ENCODE peak calls at places on chromosomes 12 and 14, in four cellular contexts. P, I, F and S are unnamed samples.
A peak's percentile ranks its signal among the peaks of the same experiment; 100 is the strongest.

GRCh38 chr14:59439256-59440015 is 25.7 kb downstream of the GPR135 start:
- DNase-seq in I (no peak), P (no peak), F (no peak), S (no peak)

GRCh38 chr12:131959641-131960589 is 10.2 kb downstream of the EP400 start:
- DNase-seq in P (no peak), F (no peak), I (no peak), S (no peak)

GRCh38 chr14:104110491-104111209 is 25.1 kb downstream of the ASPG start:
- DNase-seq in F (no peak), P (no peak), I (no peak), S (no peak)

GRCh38 chr12:30967026-30967425 is 40.5 kb downstream of the TSPAN11 start:
- DNase-seq in I (no peak), F (no peak), P (no peak), S (no peak)

GRCh38 chr14:93039649-93040315 is 75.9 kb downstream of the ITPK1 start:
- DNase-seq in F (no peak), P (no peak), I (no peak), S (no peak)

GRCh38 chr12:70971395-70971794 is 50.9 kb upstream of the PTPRR start:
- DNase-seq in I (no peak), P (no peak), F (no peak), S (no peak)

GRCh38 chr12:19125325-19125724 is 4.2 kb upstream of the PLEKHA5 start:
- DNase-seq in P (no peak), I (no peak), F (no peak), S (no peak)

GRCh38 chr14:68384881-68385280 is 408.0 kb downstream of the ZFP36L1 start:
- DNase-seq in I (no peak), F (no peak), P (no peak), S (no peak)

GRCh38 chr12:131536766-131537165 is 174.1 kb upstream of the SFSWAP start:
- DNase-seq in F (no peak), I (no peak), P (no peak), S (no peak)

GRCh38 chr14:91410781-91411536 is 6.7 kb downstream of the CCDC88C start:
- DNase-seq in I (no peak), P (no peak), F (no peak), S (no peak)

GRCh38 chr14:101128478-101129450 is 225.2 kb upstream of the RTL1 start:
- DNase-seq in F (peak; percentile 25), I (no peak), P (no peak), S (no peak)

DNA sequence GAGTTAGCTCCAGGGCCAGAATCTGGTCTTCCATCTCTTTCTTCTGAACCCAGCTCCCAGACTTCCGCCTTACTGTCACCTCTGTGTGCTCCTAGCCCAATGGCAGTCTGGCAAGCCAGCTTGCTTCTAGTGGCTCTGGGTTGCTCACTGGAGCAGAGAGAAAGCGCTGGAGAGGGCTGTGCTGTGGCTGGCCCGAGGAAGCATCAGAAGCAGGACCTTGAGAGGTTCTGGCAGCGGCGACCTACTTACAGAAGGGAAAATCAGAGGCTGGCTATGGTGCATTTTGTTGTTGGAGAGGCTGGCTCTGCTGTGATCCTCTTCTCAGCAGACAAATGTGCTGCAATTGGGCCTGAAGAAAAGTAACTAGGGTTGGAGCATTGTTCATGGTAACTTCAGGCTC is 28.6 kb downstream of the KCNA5 start:
- DNase-seq in I (no peak), P (no peak), F (no peak), S (no peak)
- H3K18ac ChIP-seq in I (peak overlapping the region; percentile 61), P (no peak overlapping the region), F (no peak overlapping the region), S (no peak overlapping the region)

GRCh38 chr12:50545213-50545612 is 40.4 kb downstream of the DIP2B start:
- DNase-seq in P (no peak), F (no peak), I (peak; percentile 44), S (no peak)
- H3K4ac ChIP-seq in P (no peak overlapping the region), F (no peak overlapping the region), I (no peak overlapping the region), S (no peak overlapping the region)

DNA sequence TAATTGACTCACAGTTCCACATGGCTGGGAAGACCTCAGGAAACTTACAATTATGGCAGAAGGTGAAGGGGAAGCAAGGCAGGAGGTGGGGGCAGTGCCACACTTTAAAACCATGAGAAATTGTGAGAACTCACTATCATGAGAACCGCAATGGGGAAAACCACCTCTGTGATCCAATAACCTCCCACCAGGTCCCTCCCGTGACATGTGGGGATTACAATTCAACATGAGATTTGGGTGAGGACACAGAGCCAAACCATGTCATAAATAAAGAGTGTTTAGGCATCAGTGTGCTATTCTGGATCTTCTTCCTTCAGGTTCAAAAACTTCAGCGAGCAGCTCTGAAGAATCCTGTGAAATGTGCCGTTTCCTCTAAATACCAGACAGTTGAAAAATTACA is 9.7 kb downstream of the DDX47 start:
- DNase-seq in P (no peak), F (no peak), I (no peak), S (no peak)
- H3K27ac ChIP-seq in P (peak overlapping the region; percentile 81), F (no peak overlapping the region), I (peak overlapping the region; percentile 9), S (no peak overlapping the region)

GRCh38 chr14:49984419-49984818 is 91.5 kb downstream of the ARF6 start:
- DNase-seq in P (peak; percentile 82), F (no peak), I (no peak), S (no peak)
- H3K18ac ChIP-seq in P (no peak overlapping the region), F (no peak overlapping the region), I (no peak overlapping the region), S (no peak overlapping the region)

DNA sequence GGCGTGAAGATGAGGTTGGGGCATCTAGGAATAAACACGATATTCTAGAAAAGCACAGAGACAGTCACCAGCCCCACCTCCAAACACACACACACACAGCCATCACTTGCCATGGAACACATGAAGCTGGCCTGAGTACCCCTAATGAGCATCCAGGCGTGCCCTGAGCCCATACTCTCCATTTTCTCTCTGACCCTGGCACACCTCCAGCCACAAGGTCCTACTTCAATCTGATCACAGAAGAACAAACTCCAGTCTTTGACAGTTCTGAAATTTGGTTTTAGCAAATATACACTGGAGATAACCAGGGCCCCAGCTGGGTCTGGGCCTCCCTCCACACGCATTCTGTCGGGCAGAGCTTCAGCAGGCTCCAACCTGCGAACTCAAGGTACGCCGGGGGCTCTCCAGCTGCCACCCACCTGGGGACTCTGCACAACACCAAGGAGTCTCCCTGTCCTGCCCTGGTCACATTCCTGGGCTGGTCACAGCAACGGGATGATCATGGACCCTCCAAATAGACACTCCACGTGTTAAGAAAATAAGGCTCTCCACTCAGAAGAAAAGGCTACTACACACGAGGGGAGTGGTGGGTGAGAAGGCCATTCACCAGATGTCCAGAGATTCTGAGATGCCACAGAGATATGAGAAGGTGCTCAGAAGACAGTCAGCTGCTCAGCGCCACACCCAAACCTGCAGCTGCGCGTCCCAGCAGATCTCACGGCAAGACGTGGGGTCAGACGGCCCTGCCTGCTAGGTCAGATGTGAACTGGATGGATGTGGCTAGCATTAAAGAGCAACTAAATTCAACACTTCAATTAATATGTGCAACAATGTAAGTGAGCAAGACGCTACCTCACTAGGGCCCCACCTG is 57.0 kb upstream of the PNMA1 start:
- DNase-seq in I (no peak), F (peak; percentile 15), P (no peak), S (no peak)
- H3K4ac ChIP-seq in I (no peak overlapping the region), F (no peak overlapping the region), P (no peak overlapping the region), S (no peak overlapping the region)

GRCh38 chr14:75205586-75205985 is 29.2 kb upstream of the TMED10 start:
- DNase-seq in I (no peak), P (peak; percentile 58), F (no peak), S (no peak)
- H3K27ac ChIP-seq in I (no peak overlapping the region), P (no peak overlapping the region), F (no peak overlapping the region), S (no peak overlapping the region)

GRCh38 chr14:76956253-76957090 is 72.0 kb downstream of the IRF2BPL start:
- DNase-seq in I (peak; percentile 98), P (peak; percentile 98), F (peak; percentile 98), S (peak; percentile 77)

GRCh38 chr14:76957224-76957881 is 71.2 kb downstream of the IRF2BPL start:
- DNase-seq in I (peak; percentile 84), F (no peak), P (peak; percentile 48), S (no peak)

GRCh38 chr14:76954371-76954770 is 74.1 kb downstream of the IRF2BPL start:
- DNase-seq in I (no peak), P (no peak), F (no peak), S (no peak)

GRCh38 chr14:76954791-76955190 is 73.7 kb downstream of the IRF2BPL start:
- DNase-seq in P (no peak), F (no peak), I (no peak), S (no peak)

DNA sequence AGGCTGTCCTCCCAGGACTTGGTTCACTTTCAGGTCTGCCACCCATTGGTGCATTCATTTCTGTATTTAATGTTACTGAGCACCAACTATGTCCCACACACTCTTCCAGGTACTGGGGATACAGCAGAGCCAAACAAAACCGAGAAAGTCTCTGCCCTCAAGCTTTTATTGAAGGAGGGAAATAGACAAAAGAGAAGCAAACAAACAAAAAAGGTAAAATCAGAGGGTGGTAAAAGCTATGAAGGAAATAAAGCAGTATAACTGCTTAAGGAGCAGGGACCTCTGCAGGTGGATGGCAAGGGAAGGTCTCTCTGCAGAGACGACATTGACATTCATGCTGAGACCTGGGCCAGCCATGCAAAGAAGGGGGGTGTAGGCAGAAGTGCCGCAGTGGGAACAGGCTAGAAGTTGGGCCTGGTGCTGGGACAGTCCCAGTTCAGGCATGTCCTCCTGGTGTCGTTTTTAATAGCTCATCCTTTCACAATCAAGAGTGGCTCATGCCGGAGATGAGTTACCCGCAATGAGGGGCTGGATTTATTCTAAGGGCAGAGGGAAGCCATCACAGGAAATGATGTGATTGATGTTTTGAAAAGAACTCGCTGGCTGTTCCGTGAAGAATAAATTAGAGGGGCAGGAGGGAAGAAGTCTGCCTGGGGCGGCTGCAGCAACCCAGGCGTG is 72.8 kb downstream of the IRF2BPL start:
- DNase-seq in P (peak; percentile 96), F (peak; percentile 73), I (peak; percentile 78), S (no peak)
- H3K18ac ChIP-seq in P (peak overlapping the region; percentile 98), F (peak overlapping the region; percentile 86), I (peak overlapping the region; percentile 99), S (peak overlapping the region; percentile 89)

GRCh38 chr12:47993491-47993890 is 10.8 kb downstream of the COL2A1 start:
- DNase-seq in P (no peak), F (no peak), I (no peak), S (no peak)
- H3K4ac ChIP-seq in P (no peak overlapping the region), F (no peak overlapping the region), I (no peak overlapping the region), S (no peak overlapping the region)